ENCODE peak calls at places on chromosomes 5 and 9, in nine cellular contexts. E is pons, H is T-helper 1 cell, J is GM12878, Z is HFF-Myc, Q is Kasumi-1, W is A549, K is foreskin keratinocyte, G is HCT116. I is an unnamed sample.

GRCh38 chr5:28156981-28157380 is 1118.6 kb upstream of the CDH9 start:
- DNase-seq in H (no peak), W (no peak), Q (no peak), E (no peak), J (no peak), Z (no peak), G (no peak), K (no peak), I (no peak)

GRCh38 chr5:59178482-59178881 is 595.6 kb downstream of the RAB3C start:
- DNase-seq in G (no peak), J (no peak), E (no peak), Q (no peak), K (no peak), H (no peak), W (no peak), Z (no peak), I (no peak)

GRCh38 chr9:19378647-19379046 is 1.4 kb downstream of the RPS6 start:
- DNase-seq in E (no peak), J (no peak), Z (no peak), W (no peak), Q (no peak), G (no peak), K (no peak), H (no peak), I (no peak)

GRCh38 chr9:125538092-125538473 is 168.9 kb downstream of the MAPKAP1 start:
- DNase-seq in Q (no peak), G (peak), W (peak), H (no peak), J (no peak), K (peak), E (no peak), Z (no peak), I (no peak)

GRCh38 chr5:126178521-126178920 is 244.7 kb upstream of the GRAMD2B start:
- DNase-seq in J (no peak), H (no peak), W (no peak), Q (no peak), K (no peak), G (no peak), Z (peak), E (peak), I (no peak)

GRCh38 chr9:5817776-5818336 is 15.1 kb downstream of the ERMP1 start:
- DNase-seq in Q (no peak), H (no peak), J (no peak), Z (no peak), W (peak), K (peak), E (no peak), G (peak), I (no peak)

GRCh38 chr9:22067196-22067595 is 58.1 kb upstream of the CDKN2B start:
- DNase-seq in E (no peak), Q (no peak), Z (no peak), K (no peak), W (no peak), H (no peak), J (no peak), G (no peak), I (no peak)

GRCh38 chr5:140328036-140328764 is 18.2 kb downstream of the HBEGF start:
- DNase-seq in J (no peak), K (no peak), G (no peak), E (no peak), Q (no peak), W (no peak), H (no peak), Z (no peak), I (no peak)

GRCh38 chr5:68344447-68345111 is 129.0 kb downstream of the PIK3R1 start:
- DNase-seq in G (no peak), J (no peak), Q (no peak), E (peak), W (peak), K (peak), H (no peak), Z (no peak), I (peak)

GRCh38 chr9:113589890-113590289 is 126.4 kb downstream of the RGS3 start:
- DNase-seq in K (no peak), W (peak), Z (no peak), G (no peak), J (no peak), E (peak), Q (peak), H (no peak), I (no peak)

I was measured in foreskin melanocyte.